ENCODE peak calls at places on chromosomes 12 and 14, in seven cellular contexts. G is spleen, P is suprapubic skin, F is ovary, D is IMR-90, I is AG04449, L is sigmoid colon. E is an unnamed sample.

GRCh38 chr12:101857043-101857558 is 20.3 kb upstream of the DRAM1 start:
- DNase-seq in F (no peak), G (no peak), D (peak; percentile 81), L (no peak), P (no peak), I (peak; percentile 77), E (peak; percentile 78)

GRCh38 chr14:77436042-77436441 is 12.7 kb upstream of the NOXRED1 start:
- DNase-seq in L (no peak), F (no peak), P (no peak), D (no peak), I (no peak), G (no peak), E (no peak)

GRCh38 chr12:102024765-102025164 is 37.0 kb downstream of the WASHC3 start:
- DNase-seq in L (no peak), D (no peak), F (no peak), G (no peak), I (no peak), P (no peak), E (peak; percentile 12)

GRCh38 chr12:93784339-93785086 is 107.3 kb downstream of the CRADD start:
- DNase-seq in I (no peak), D (peak; percentile 76), F (no peak), P (no peak), L (peak; percentile 96), G (no peak), E (peak; percentile 71)

GRCh38 chr12:13347241-13348043 is 150.9 kb downstream of the EMP1 start:
- DNase-seq in G (no peak), D (peak; percentile 56), I (peak; percentile 59), P (no peak), L (no peak), F (no peak), E (peak; percentile 73)

GRCh38 chr12:51480978-51481377 is 56.3 kb downstream of the SLC4A8 start:
- DNase-seq in D (no peak), I (no peak), F (no peak), G (no peak), L (no peak), P (no peak), E (no peak)

GRCh38 chr12:109789649-109790048 is 43.5 kb downstream of the TRPV4 start:
- DNase-seq in P (no peak), I (no peak), F (no peak), G (no peak), L (no peak), D (no peak), E (no peak)

GRCh38 chr12:46303039-46303666 is 34.3 kb upstream of the SLC38A1 start:
- DNase-seq in F (no peak), D (peak; percentile 33), L (no peak), P (no peak), G (no peak), I (no peak), E (peak; percentile 55)

GRCh38 chr12:29782821-29783772 is 645 bp downstream of the TMTC1 start:
- DNase-seq in P (peak; percentile 85), D (peak; percentile 31), F (peak; percentile 66), I (no peak), L (peak; percentile 75), G (peak; percentile 87), E (peak; percentile 42)

GRCh38 chr12:125186471-125187147 is 121.4 kb downstream of the AACS start:
- DNase-seq in G (no peak), L (no peak), D (no peak), P (no peak), I (no peak), F (no peak), E (peak; percentile 12)

GRCh38 chr12:127677537-127678131 is 589.3 kb upstream of the TMEM132C start:
- DNase-seq in F (peak; percentile 70), D (peak; percentile 70), P (no peak), I (peak; percentile 34), G (no peak), L (peak; percentile 70), E (peak; percentile 90)

GRCh38 chr12:131833896-131834641 is 5.9 kb downstream of the MMP17 start:
- DNase-seq in I (no peak), F (no peak), G (no peak), L (no peak), P (peak; percentile 78), D (peak; percentile 37), E (peak; percentile 32)

GRCh38 chr12:75444444-75445136 is 36.0 kb upstream of the GLIPR1 start:
- DNase-seq in I (no peak), G (no peak), D (peak; percentile 73), L (no peak), P (no peak), F (no peak), E (peak; percentile 65)

GRCh38 chr12:104886418-104887401 is 71.4 kb downstream of the SLC41A2 start:
- DNase-seq in P (no peak), D (peak; percentile 90), I (no peak), L (no peak), G (no peak), F (no peak), E (peak; percentile 67)

GRCh38 chr14:68103841-68104240 is 284.3 kb downstream of the RAD51B start:
- DNase-seq in I (no peak), G (no peak), F (no peak), L (peak; percentile 73), D (no peak), P (no peak), E (no peak)

GRCh38 chr14:103230658-103231334 is 103.2 kb upstream of the EIF5 start:
- DNase-seq in P (no peak), D (no peak), F (no peak), L (no peak), G (no peak), I (no peak), E (no peak)

DNA sequence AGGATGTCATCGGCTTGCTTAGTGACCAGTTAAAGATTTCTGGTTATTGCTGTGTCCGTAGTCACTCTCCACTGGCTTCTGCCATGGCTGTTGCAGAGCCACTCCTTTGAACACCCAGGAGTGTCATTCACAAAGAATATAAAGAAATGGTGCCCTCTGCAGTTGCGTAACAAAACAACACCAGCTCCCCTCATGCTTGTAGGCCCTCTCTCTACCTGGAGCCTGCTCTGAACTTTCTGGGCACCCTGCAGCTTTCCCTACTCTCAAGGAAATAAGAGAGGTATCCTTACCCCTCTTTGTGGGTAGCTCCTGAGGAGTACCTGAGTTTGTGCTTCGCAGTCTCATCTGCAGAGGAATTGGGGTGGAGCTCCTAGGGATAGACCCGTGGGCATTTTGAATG is 97.3 kb upstream of the TMEM260 start:
- DNase-seq in P (no peak), I (no peak), F (no peak), D (peak; percentile 9), L (no peak), G (no peak), E (peak; percentile 8)
- H3K4me3 ChIP-seq in P (no peak overlapping the region), I (no peak overlapping the region), F (no peak overlapping the region), D (no peak overlapping the region), L (no peak overlapping the region), G (no peak overlapping the region), E (no peak overlapping the region)

DNA sequence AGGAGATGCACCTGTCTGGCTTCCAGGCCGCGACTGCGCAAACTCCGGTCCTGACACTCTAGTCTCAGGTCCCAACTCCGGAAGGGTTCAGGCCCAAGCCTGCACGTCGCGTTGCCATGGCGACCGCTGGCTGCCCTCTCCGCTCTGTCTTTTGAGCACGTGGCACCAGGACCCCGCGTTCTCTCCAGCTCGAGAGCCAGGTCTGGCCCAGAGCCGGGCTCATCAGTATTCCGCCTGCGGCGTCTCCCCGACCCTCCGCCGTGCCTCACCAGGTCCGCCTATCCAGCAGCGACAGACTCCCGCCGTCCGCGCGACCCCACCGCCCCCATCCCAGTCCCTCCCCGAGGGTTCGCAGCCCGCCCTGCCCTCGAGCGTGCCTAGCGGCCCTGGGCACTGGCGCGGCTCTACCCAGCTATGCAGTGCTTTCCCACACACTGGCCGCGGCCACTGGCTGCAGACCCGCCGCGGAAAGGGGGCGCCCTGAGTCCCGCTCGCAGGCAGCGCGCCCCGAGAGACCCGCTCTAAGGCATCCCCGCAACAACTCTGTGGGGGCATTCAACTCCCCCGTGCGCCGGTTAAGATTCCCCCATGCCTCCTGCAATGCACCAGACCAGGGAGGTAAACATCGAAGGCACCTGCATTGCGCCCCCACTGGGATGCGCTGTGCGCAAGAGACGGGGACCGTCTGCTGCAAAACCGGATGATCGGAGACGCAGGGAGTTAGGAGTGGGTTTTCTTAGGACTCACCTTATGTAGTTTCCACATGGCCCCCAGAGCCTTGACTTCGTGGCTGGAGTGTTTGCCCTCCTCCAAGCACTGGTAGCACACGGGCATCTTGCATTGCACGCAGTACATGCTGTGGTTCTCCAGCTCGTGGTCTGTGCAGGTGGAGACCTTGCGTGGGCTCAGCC is 1.3 kb downstream of the TRIM9 start:
- DNase-seq in F (peak; percentile 72), D (no peak), G (peak; percentile 84), I (no peak), P (no peak), L (peak; percentile 70), E (no peak)
- H3K4me3 ChIP-seq in F (peak overlapping the region; percentile 71), D (no peak overlapping the region), G (peak overlapping the region; percentile 76), I (no peak overlapping the region), P (peak overlapping the region; percentile 71), L (peak overlapping the region; percentile 64), E (no peak overlapping the region)

GRCh38 chr12:92297932-92298681 is 152.5 kb upstream of the BTG1 start:
- DNase-seq in I (no peak), P (no peak), L (no peak), F (no peak), G (no peak), D (peak; percentile 80), E (peak; percentile 85)
- H3K4me3 ChIP-seq in I (no peak overlapping the region), P (no peak overlapping the region), L (no peak overlapping the region), F (no peak overlapping the region), G (no peak overlapping the region), D (no peak overlapping the region), E (no peak overlapping the region)

DNA sequence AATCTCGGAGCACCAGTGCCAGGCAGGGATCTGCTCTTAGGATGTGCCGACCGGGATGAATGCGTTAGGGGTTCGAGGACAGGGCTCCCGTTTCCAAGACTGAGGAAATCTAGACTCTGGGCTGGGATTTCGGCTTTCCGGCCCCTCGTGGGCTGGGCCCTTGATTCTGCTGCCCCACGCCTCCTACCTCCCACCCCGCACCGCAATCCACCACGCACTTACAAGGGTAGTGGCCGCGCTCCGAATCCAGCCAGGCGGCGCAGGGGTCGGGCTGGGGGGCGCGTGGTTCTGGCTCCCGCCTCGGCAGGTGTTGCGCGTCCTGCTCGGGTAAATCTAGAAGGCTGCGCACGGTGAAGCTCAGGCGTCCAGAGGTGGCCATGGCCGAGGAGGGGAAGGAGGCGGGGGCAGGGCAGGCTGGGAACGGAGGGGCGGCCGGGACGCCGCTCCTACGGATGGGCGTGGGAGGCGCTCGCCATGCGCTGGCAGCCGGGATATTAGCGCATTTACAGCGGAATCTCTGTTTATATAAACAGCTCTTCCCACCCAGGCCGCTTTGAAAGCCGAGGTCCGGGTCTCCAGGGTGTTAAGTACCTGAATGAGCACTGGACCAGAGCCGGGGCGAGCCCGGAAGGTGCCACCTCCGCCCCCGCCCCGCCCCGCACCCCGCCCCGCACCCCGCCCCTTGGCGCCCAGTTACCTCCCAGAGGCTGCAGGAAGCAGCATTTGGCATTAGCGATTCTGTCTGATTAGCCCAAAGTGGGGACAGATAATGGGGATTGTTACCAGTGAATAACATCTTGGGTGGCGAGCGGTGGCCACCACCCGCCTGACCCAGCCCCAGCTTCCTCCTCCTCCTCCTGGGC is at the start of gene NKX2-8:
- DNase-seq in F (no peak), G (no peak), L (no peak), I (no peak), D (no peak), P (no peak), E (no peak)
- H3K4me3 ChIP-seq in F (no peak within 1 kb of the TSS), G (peak within 1 kb of the TSS; percentile 43), L (peak within 1 kb of the TSS; percentile 31), I (peak within 1 kb of the TSS; percentile 46), D (peak within 1 kb of the TSS; percentile 39), P (peak within 1 kb of the TSS; percentile 53), E (peak within 1 kb of the TSS; percentile 54)

GRCh38 chr12:25364529-25365339 is 114.0 kb upstream of the KRAS start:
- DNase-seq in F (no peak), L (no peak), D (no peak), G (no peak), P (no peak), I (no peak), E (no peak)
- H3K4me3 ChIP-seq in F (no peak overlapping the region), L (no peak overlapping the region), D (no peak overlapping the region), G (no peak overlapping the region), P (no peak overlapping the region), I (no peak overlapping the region), E (no peak overlapping the region)

E was measured in fibroblast of the aortic adventitia.